ENCODE peak calls at places on chromosomes 11 and 22, in seven cellular contexts. Y, D, W, R, T, P and X are unnamed samples.
A peak's percentile ranks its signal among the peaks of the same experiment; 100 is the strongest.

GRCh38 chr22:32880906-32881596 is 79.5 kb downstream of the TIMP3 start:
- DNase-seq in Y (peak; percentile 95), D (peak; percentile 81), W (no peak), R (no peak), T (no peak), P (peak; percentile 50), X (no peak)

GRCh38 chr22:30279389-30279788 is 9.9 kb downstream of the CASTOR1 start:
- DNase-seq in Y (peak; percentile 52), D (peak; percentile 93), W (no peak), R (no peak), T (no peak), P (no peak), X (no peak)

GRCh38 chr22:19824197-19825015 is 30.3 kb downstream of the GNB1L start:
- DNase-seq in Y (no peak), D (peak; percentile 57), W (no peak), R (no peak), T (no peak), P (no peak), X (no peak)

GRCh38 chr11:102345923-102346322 is 1.1 kb upstream of the BIRC2 start:
- DNase-seq in Y (peak; percentile 24), D (no peak), W (no peak), R (no peak), T (no peak), P (peak; percentile 56), X (no peak)

GRCh38 chr22:25223269-25223850 is 3.9 kb downstream of the CRYBB2 start:
- DNase-seq in Y (no peak), D (no peak), W (no peak), R (no peak), T (no peak), P (no peak), X (no peak)

GRCh38 chr11:7548659-7549283 is 35.0 kb downstream of the PPFIBP2 start:
- DNase-seq in Y (no peak), D (no peak), W (peak; percentile 15), R (peak; percentile 68), T (no peak), P (no peak), X (no peak)

GRCh38 chr22:20084547-20085413 is 4.7 kb downstream of the DGCR8 start:
- DNase-seq in Y (peak; percentile 21), D (no peak), W (no peak), R (peak; percentile 48), T (no peak), P (no peak), X (no peak)

GRCh38 chr22:30969532-30970355 is 679 bp downstream of the TUG1 start:
- DNase-seq in Y (peak; percentile 64), D (no peak), W (no peak), R (peak; percentile 65), T (peak; percentile 0), P (peak; percentile 12), X (no peak)

GRCh38 chr11:134069996-134070845 is 1.3 kb downstream of the JAM3 start:
- DNase-seq in Y (no peak), D (no peak), W (no peak), R (no peak), T (no peak), P (no peak), X (no peak)

GRCh38 chr11:78379039-78379670 is 38.5 kb downstream of the GAB2 start:
- DNase-seq in Y (peak; percentile 15), D (no peak), W (no peak), R (no peak), T (no peak), P (no peak), X (no peak)